ENCODE peak calls at places on chromosomes 4 and X, in four cellular contexts. I, G, F and C are unnamed samples.

GRCh38 chrX:9352683-9353430 is 112.0 kb upstream of the TBL1X start:
- DNase-seq in F (peak), G (no peak), I (no peak), C (peak)

GRCh38 chr4:73170518-73171198 is 87.9 kb downstream of the ANKRD17 start:
- DNase-seq in F (no peak), I (no peak), G (no peak), C (no peak)

GRCh38 chr4:11912886-11913285 is 484.2 kb upstream of the HS3ST1 start:
- DNase-seq in I (no peak), G (no peak), F (no peak), C (no peak)

GRCh38 chr4:57113870-57114269 is 3.7 kb upstream of the IGFBP7 start:
- DNase-seq in F (no peak), G (no peak), I (no peak), C (no peak)

GRCh38 chr4:101792056-101792575 is 1.6 kb downstream of the BANK1 start:
- DNase-seq in F (no peak), G (no peak), I (no peak), C (no peak)

GRCh38 chr4:123250843-123251242 is 145.8 kb upstream of the SPRY1 start:
- DNase-seq in G (no peak), F (no peak), I (no peak), C (no peak)

GRCh38 chrX:9318213-9318612 is 146.6 kb upstream of the TBL1X start:
- DNase-seq in I (no peak), F (no peak), G (no peak), C (no peak)

GRCh38 chrX:2954541-2954940 is 25.4 kb upstream of the ARSD start:
- DNase-seq in G (no peak), F (no peak), I (no peak), C (no peak)

GRCh38 chrX:131083510-131084142 is 25.5 kb downstream of the ARHGAP36 start:
- DNase-seq in F (no peak), I (no peak), G (peak), C (peak)

GRCh38 chrX:109190542-109190941 is 291.3 kb downstream of the GUCY2F start:
- DNase-seq in F (no peak), G (no peak), I (no peak), C (no peak)

GRCh38 chrX:20066968-20067708 is 49.6 kb downstream of the MAP7D2 start:
- DNase-seq in G (no peak), I (peak), F (peak), C (peak)

GRCh38 chr4:1026115-1026514 is 14.7 kb downstream of the FGFRL1 start:
- DNase-seq in G (peak), F (peak), I (no peak), C (no peak)

GRCh38 chrX:97398030-97398551 is 514.4 kb downstream of the RPA4 start:
- DNase-seq in F (no peak), G (no peak), I (no peak), C (no peak)

GRCh38 chrX:118370921-118371624 is 25.2 kb downstream of the WDR44 start:
- DNase-seq in I (no peak), G (no peak), F (no peak), C (peak)

GRCh38 chrX:126238220-126238619 is 72.1 kb upstream of the DCAF12L2 start:
- DNase-seq in I (no peak), G (no peak), F (no peak), C (no peak)

DNA sequence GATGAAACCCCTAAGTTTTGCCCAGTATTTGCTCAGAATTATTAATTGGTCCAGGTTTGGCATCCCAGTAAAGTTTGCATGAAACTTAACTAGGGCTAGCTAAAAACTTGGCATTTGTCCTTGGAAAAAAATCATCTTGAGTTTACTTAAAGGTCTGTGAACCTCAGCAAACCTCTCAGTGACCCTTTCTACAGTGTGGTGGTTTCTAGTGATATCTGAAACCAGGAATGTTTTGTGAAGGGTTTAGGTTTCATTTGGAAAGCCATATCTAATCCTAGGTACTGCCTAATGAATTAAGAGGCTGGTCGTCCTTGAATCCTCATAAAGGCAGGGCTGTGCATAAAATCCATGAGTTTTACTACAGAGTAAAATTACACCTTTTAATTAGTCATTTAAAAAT is 218.5 kb upstream of the ANKRD50 start:
- DNase-seq in F (no peak), G (no peak), I (no peak), C (no peak)
- TF ChIP-seq NR3C1 in F (no peak), G (no peak), I (no peak), C (no peak)

GRCh38 chr4:139316733-139317132 is 14.5 kb upstream of the NDUFC1 start:
- DNase-seq in F (peak), I (no peak), G (no peak), C (no peak)
- TF ChIP-seq NR3C1 in F (no peak), I (no peak), G (no peak), C (no peak)

GRCh38 chr4:182221987-182222386 is 21.2 kb upstream of the TENM3 start:
- DNase-seq in F (no peak), I (no peak), G (no peak), C (no peak)
- TF ChIP-seq NR3C1 in F (no peak), I (no peak), G (no peak), C (no peak)

GRCh38 chr4:90904018-90904417 is 776.8 kb downstream of the CCSER1 start:
- DNase-seq in F (no peak), I (no peak), G (no peak), C (no peak)
- TF ChIP-seq NR3C1 in F (no peak), I (no peak), G (no peak), C (no peak)

DNA sequence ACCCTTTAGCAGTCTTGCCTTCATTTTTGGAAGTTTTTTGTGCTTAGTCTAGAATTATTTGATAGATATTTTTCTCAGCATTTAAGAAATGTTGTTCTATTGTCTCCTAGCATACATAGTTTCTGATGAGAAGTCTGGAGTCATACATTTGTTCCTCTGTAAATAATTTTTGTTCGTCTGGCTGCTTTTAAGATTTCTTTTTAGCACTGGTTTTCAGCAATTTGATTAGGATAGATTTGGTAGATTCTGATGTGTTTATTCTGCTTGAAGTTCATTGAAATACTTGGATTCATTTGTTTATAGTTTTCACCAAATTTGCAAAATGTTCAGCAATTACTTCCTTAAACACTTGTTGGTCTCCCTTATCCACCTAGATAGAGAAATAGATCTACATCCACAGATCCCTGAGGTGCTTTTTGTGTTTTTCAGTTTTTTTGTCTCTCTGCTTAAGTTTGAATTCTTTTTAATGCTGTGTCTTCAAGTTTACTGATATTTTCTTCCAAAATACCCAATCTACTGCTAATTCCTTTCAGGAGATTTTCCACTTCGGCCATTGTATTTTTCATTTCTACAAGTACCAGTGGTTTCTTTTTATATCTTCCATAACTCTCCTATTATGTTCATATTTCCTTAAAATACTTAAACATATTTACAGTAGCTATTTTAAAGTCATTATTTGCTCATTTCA is 64.9 kb downstream of the ABLIM2 start:
- DNase-seq in G (no peak), F (no peak), I (no peak), C (no peak)
- TF ChIP-seq NR3C1 in G (no peak), F (no peak), I (no peak), C (no peak)

DNA sequence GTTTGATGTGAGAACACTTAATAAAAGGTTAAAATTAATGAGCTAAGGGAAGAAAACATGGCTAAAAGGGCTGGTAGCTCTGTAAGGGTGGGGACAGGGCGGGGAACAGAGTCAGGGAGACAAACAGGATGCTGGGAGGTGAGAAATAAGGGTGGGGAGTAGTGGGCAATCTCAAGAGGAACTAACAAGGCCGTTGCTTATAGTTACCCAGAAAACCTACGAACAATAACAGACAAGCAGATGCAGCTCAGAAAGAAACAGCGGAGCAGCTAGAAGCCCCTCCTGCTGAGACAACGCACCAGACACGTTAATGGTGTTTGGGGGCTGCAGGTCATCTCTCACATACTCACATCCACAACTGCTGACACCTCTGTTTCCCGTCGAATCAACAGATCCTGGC is 9.7 kb upstream of the KLF3 start:
- DNase-seq in I (no peak), F (no peak), G (no peak), C (no peak)
- TF ChIP-seq NR3C1 in I (no peak), F (no peak), G (no peak), C (no peak)